ENCODE peak calls at places on chromosomes 13 and 19, in seven cellular contexts. R is thoracic aorta; D is CD8-positive, alpha-beta T cell; C is neural progenitor cell; G is A549; K is HFFc6; M is Calu3. W is an unnamed sample.

GRCh38 chr13:114100446-114101320 is 31.7 kb downstream of the RASA3 start:
- DNase-seq in R (no peak), D (peak), C (no peak), G (no peak), K (no peak), M (no peak), W (peak)

GRCh38 chr19:4386038-4386782 is 14.1 kb downstream of the SH3GL1 start:
- DNase-seq in R (no peak), D (no peak), C (no peak), G (no peak), K (no peak), M (no peak), W (no peak)

GRCh38 chr13:108346376-108346775 is 76.9 kb downstream of the TNFSF13B start:
- DNase-seq in R (no peak), D (no peak), C (no peak), G (no peak), K (no peak), M (peak), W (no peak)

GRCh38 chr19:46813570-46814358 is 25.4 kb upstream of the SLC1A5 start:
- DNase-seq in R (no peak), D (no peak), C (no peak), G (peak), K (peak), M (peak), W (no peak)

GRCh38 chr13:97810152-97810551 is 143.3 kb upstream of the IPO5 start:
- DNase-seq in R (no peak), D (no peak), C (peak), G (peak), K (peak), M (peak), W (no peak)

GRCh38 chr19:35670686-35671085 is 4.4 kb downstream of the UPK1A start:
- DNase-seq in R (no peak), D (no peak), C (no peak), G (no peak), K (no peak), M (no peak), W (no peak)

GRCh38 chr13:70812481-70812880 is 704.2 kb upstream of the KLHL1 start:
- DNase-seq in R (no peak), D (no peak), C (no peak), G (no peak), K (no peak), M (no peak), W (no peak)

GRCh38 chr13:107138468-107138867 is 570.5 kb upstream of the ARGLU1 start:
- DNase-seq in R (no peak), D (no peak), C (peak), G (no peak), K (no peak), M (no peak), W (no peak)

GRCh38 chr13:74134777-74135305 is 637 bp upstream of the KLF12 start:
- DNase-seq in R (peak), D (peak), C (peak), G (peak), K (no peak), M (peak), W (peak)

DNA sequence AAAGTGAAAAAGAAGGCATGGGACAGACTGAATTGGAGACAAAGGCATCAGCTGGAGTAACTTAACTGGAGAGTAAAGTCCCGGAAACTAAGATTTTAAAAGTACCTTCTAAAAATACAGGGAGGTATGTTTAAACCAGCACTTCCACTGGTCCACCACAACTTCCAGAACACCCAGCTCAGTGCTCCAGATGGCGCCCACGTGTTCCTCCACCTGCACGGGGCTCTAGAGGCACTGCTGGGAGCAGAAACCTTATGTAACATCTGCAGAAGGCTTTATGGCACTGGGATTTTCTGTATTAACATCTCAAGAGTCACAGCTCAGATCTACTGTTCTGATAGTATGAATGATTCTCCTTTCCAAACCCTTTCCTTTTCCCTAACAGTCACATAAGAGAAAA is 252.1 kb downstream of the DCLK1 start:
- DNase-seq in R (no peak), D (no peak), C (no peak), G (no peak), K (no peak), M (no peak), W (no peak)
- TF ChIP-seq CTCF in R (no peak), D (no peak), C (no peak), G (no peak), K (no peak), M (no peak), W (no peak)

GRCh38 chr13:67740871-67741475 is 510.8 kb upstream of the PCDH9 start:
- DNase-seq in R (no peak), D (no peak), C (no peak), G (no peak), K (no peak), M (no peak), W (no peak)

GRCh38 chr13:67735651-67736050 is 505.5 kb upstream of the PCDH9 start:
- DNase-seq in R (no peak), D (no peak), C (no peak), G (no peak), K (no peak), M (no peak), W (no peak)

GRCh38 chr13:67742478-67742877 is 512.3 kb upstream of the PCDH9 start:
- DNase-seq in R (no peak), D (no peak), C (no peak), G (no peak), K (no peak), M (no peak), W (no peak)

GRCh38 chr13:67736646-67737420 is 506.7 kb upstream of the PCDH9 start:
- DNase-seq in R (no peak), D (no peak), C (peak), G (peak), K (no peak), M (no peak), W (peak)
- TF ChIP-seq CTCF in R (no peak), D (no peak), C (peak), G (peak), K (no peak), M (no peak), W (peak)

GRCh38 chr19:50711805-50712204 is 7.8 kb downstream of the SHANK1 start:
- DNase-seq in R (no peak), D (no peak), C (no peak), G (no peak), K (no peak), M (no peak), W (no peak)

GRCh38 chr19:50708179-50708879 is 11.3 kb downstream of the SHANK1 start:
- DNase-seq in R (no peak), D (no peak), C (no peak), G (peak), K (no peak), M (no peak), W (no peak)

GRCh38 chr19:50711196-50711595 is 8.4 kb downstream of the SHANK1 start:
- DNase-seq in R (no peak), D (peak), C (no peak), G (no peak), K (no peak), M (no peak), W (no peak)

GRCh38 chr19:50710612-50711011 is 9.0 kb downstream of the SHANK1 start:
- DNase-seq in R (no peak), D (no peak), C (no peak), G (no peak), K (no peak), M (no peak), W (no peak)

DNA sequence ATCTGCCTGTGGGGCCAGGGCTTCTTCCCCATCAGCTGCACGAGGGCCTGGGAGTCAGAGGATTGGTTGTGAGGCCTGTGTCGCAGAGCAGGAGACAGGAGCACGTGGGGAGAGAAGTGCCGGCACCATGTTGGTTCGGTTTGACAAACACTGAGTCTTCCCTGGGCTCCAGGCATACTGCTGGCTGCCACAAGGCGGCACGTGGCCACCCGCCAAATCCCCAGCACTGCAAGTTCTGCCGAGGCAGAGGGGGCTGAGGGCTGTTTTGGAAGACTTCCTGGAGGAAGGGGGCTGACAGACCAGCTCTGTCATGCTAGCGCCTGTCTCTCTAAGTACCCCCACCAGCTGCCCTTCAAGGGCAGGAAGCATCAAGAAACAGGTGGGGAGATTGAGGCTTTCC is 9.5 kb downstream of the SHANK1 start:
- DNase-seq in R (no peak), D (no peak), C (no peak), G (peak), K (no peak), M (no peak), W (no peak)
- TF ChIP-seq CTCF in R (no peak), D (no peak), C (no peak), G (no peak), K (peak), M (peak), W (no peak)

GRCh38 chr19:32357720-32358119 is 12.3 kb downstream of the ZNF507 start:
- DNase-seq in R (no peak), D (no peak), C (no peak), G (peak), K (no peak), M (no peak), W (no peak)
- TF ChIP-seq CTCF in R (peak), D (no peak), C (peak), G (peak), K (peak), M (peak), W (no peak)

GRCh38 chr19:17488593-17489391 is 18.5 kb downstream of the SLC27A1 start:
- DNase-seq in R (no peak), D (peak), C (peak), G (peak), K (no peak), M (peak), W (peak)
- TF ChIP-seq CTCF in R (no peak), D (no peak), C (peak), G (no peak), K (no peak), M (no peak), W (peak)

GRCh38 chr19:50173144-50173543 is 10.1 kb upstream of the IZUMO2 start:
- DNase-seq in R (no peak), D (no peak), C (no peak), G (no peak), K (no peak), M (peak), W (no peak)

GRCh38 chr19:50172726-50173125 is 9.6 kb upstream of the IZUMO2 start:
- DNase-seq in R (no peak), D (no peak), C (no peak), G (no peak), K (no peak), M (no peak), W (no peak)

GRCh38 chr19:50171752-50172151 is 8.7 kb upstream of the IZUMO2 start:
- DNase-seq in R (no peak), D (no peak), C (no peak), G (no peak), K (no peak), M (no peak), W (no peak)

GRCh38 chr19:50162988-50163387 is at the start of gene IZUMO2:
- DNase-seq in R (no peak), D (no peak), C (no peak), G (no peak), K (no peak), M (no peak), W (no peak)

DNA sequence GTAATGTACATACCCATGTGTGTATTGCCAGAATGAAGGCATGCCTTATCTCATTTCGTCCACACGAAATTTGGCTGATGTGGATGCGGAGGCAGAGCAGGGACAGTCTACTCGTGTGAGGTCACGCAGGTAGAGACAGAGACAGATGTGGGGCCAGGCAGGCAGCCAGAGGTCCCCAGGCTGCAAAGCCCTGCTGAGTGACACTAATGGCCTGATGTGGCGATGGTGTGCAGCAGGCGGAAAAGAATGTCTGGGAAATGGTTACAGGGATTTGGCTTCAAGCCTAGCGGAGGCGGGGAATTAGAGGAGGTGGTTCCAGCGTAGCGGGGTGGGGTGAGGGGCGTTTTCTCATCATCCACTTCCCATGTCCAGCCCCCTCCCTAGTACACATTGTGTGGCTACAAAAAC is 4.2 kb upstream of the IZUMO2 start:
- DNase-seq in R (no peak), D (no peak), C (peak), G (no peak), K (no peak), M (peak), W (peak)
- TF ChIP-seq CTCF in R (no peak), D (no peak), C (no peak), G (no peak), K (no peak), M (no peak), W (no peak)

DNA sequence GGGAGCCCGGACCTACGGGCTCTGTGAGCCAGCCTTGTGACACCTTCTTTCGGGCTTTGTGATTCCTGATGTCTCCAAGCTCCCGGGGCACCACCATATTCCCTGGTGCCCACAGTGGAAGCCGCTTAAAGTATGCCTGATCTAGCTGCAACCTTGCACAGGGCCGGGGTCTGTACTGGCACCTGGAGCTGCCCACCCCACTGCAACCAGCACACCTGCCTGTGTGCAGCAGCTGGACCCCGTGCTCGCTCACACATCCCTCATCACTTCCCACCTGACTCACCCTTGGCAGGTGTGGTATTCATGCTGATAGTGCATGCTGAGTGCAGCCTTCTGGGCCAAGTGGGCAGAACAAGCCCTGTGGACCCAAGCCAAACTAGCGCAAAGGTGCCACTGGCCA is 1981.1 kb upstream of the PCDH20 start:
- DNase-seq in R (no peak), D (no peak), C (no peak), G (no peak), K (no peak), M (no peak), W (no peak)
- TF ChIP-seq CTCF in R (no peak), D (no peak), C (no peak), G (no peak), K (no peak), M (no peak), W (no peak)

GRCh38 chr13:60990032-60990733 is 425.5 kb downstream of the PCDH20 start:
- DNase-seq in R (no peak), D (no peak), C (peak), G (peak), K (no peak), M (no peak), W (no peak)
- TF ChIP-seq CTCF in R (no peak), D (no peak), C (peak), G (no peak), K (no peak), M (no peak), W (no peak)

W was measured in nephron progenitor cell.